ENCODE peak calls at places on chromosomes 5 and 9, in nine cellular contexts. P is myocyte, V is SW480, Z is Ammon's horn, M is GM12892, Q is H54, F is mesothelial cell of epicardium, J is GM13976, S is RPMI7951. U is an unnamed sample.

GRCh38 chr9:137320555-137321384 is 18.7 kb upstream of the NRARP start:
- DNase-seq in P (no peak), V (no peak), Z (peak; percentile 1), M (peak; percentile 40), Q (no peak), F (peak; percentile 18), J (peak; percentile 75), S (no peak), U (no peak)

GRCh38 chr5:27830551-27830950 is 792.2 kb upstream of the CDH9 start:
- DNase-seq in P (peak; percentile 64), V (no peak), Z (no peak), M (no peak), Q (peak; percentile 13), F (no peak), J (no peak), S (no peak), U (peak; percentile 76)

GRCh38 chr9:99162759-99163364 is 57.9 kb downstream of the TGFBR1 start:
- DNase-seq in P (peak; percentile 54), V (peak; percentile 18), Z (peak; percentile 40), M (no peak), Q (no peak), F (no peak), J (peak; percentile 54), S (peak; percentile 45), U (peak; percentile 46)

GRCh38 chr9:133823189-133824105 is 85.3 kb upstream of the SARDH start:
- DNase-seq in P (no peak), V (no peak), Z (no peak), M (peak; percentile 50), Q (no peak), F (no peak), J (peak; percentile 77), S (no peak), U (no peak)

GRCh38 chr5:31449175-31449574 is 82.7 kb downstream of the DROSHA start:
- DNase-seq in P (peak; percentile 9), V (no peak), Z (no peak), M (no peak), Q (no peak), F (no peak), J (no peak), S (peak; percentile 1), U (no peak)

GRCh38 chr5:28254846-28255245 is 1216.5 kb upstream of the CDH9 start:
- DNase-seq in P (no peak), V (no peak), Z (no peak), M (no peak), Q (no peak), F (no peak), J (no peak), S (peak; percentile 9), U (peak; percentile 84)

GRCh38 chr9:12231832-12232231 is 461.4 kb upstream of the TYRP1 start:
- DNase-seq in P (no peak), V (no peak), Z (no peak), M (no peak), Q (no peak), F (no peak), J (no peak), S (no peak), U (no peak)

GRCh38 chr9:35657327-35658143 is at the start of gene RMRP:
- DNase-seq in P (peak; percentile 99), V (peak; percentile 99), Z (peak; percentile 99), M (peak; percentile 90), Q (peak; percentile 83), F (peak; percentile 89), J (peak; percentile 93), S (peak; percentile 99), U (peak; percentile 99)

GRCh38 chr5:35129921-35130485 is 82.3 kb upstream of the AGXT2 start:
- DNase-seq in P (peak; percentile 65), V (peak; percentile 92), Z (no peak), M (no peak), Q (peak; percentile 52), F (no peak), J (no peak), S (peak; percentile 95), U (peak; percentile 84)

GRCh38 chr9:71783120-71783523 is 14.8 kb upstream of the CEMIP2 start:
- DNase-seq in P (no peak), V (peak; percentile 39), Z (no peak), M (no peak), Q (no peak), F (no peak), J (peak; percentile 22), S (peak; percentile 69), U (no peak)

GRCh38 chr5:149450199-149450598 is 71.1 kb upstream of the IL17B start:
- DNase-seq in P (peak; percentile 91), V (no peak), Z (peak; percentile 35), M (no peak), Q (no peak), F (no peak), J (no peak), S (peak; percentile 63), U (peak; percentile 40)

GRCh38 chr9:36357639-36358038 is 42.4 kb downstream of the RNF38 start:
- DNase-seq in P (no peak), V (no peak), Z (no peak), M (no peak), Q (no peak), F (no peak), J (no peak), S (no peak), U (no peak)

GRCh38 chr5:157668356-157668755 is 3.0 kb upstream of the C5orf52 start:
- DNase-seq in P (no peak), V (no peak), Z (no peak), M (no peak), Q (no peak), F (no peak), J (no peak), S (no peak), U (no peak)

GRCh38 chr5:161261693-161262323 is 284.7 kb downstream of the GABRB2 start:
- DNase-seq in P (no peak), V (no peak), Z (no peak), M (no peak), Q (no peak), F (no peak), J (no peak), S (no peak), U (no peak)

GRCh38 chr5:167684251-167684650 is 607.2 kb upstream of the WWC1 start:
- DNase-seq in P (no peak), V (no peak), Z (peak; percentile 8), M (no peak), Q (no peak), F (no peak), J (no peak), S (peak; percentile 30), U (peak; percentile 40)

GRCh38 chr5:16855475-16855874 is 80.6 kb downstream of the MYO10 start:
- DNase-seq in P (no peak), V (no peak), Z (peak; percentile 11), M (no peak), Q (no peak), F (no peak), J (no peak), S (no peak), U (peak; percentile 32)

GRCh38 chr9:124456341-124457078 is 6.3 kb downstream of the ADGRD2 start:
- DNase-seq in P (no peak), V (no peak), Z (no peak), M (peak; percentile 7), Q (no peak), F (no peak), J (no peak), S (no peak), U (no peak)

GRCh38 chr9:13841801-13842462 is 472.0 kb downstream of the NFIB start:
- DNase-seq in P (no peak), V (no peak), Z (no peak), M (no peak), Q (no peak), F (no peak), J (no peak), S (no peak), U (no peak)

GRCh38 chr9:91063471-91063870 is 261.9 kb downstream of the SYK start:
- DNase-seq in P (no peak), V (no peak), Z (no peak), M (no peak), Q (no peak), F (no peak), J (no peak), S (no peak), U (no peak)

GRCh38 chr5:123182072-123182471 is 93.0 kb downstream of the PRDM6 start:
- DNase-seq in P (no peak), V (no peak), Z (no peak), M (no peak), Q (no peak), F (no peak), J (no peak), S (no peak), U (no peak)

GRCh38 chr5:144209421-144209820 is 38.7 kb downstream of the KCTD16 start:
- DNase-seq in P (no peak), V (no peak), Z (no peak), M (no peak), Q (no peak), F (no peak), J (no peak), S (no peak), U (no peak)

GRCh38 chr5:59760798-59761348 is 132.7 kb downstream of the PDE4D start:
- DNase-seq in P (no peak), V (no peak), Z (no peak), M (no peak), Q (no peak), F (no peak), J (no peak), S (peak; percentile 51), U (peak; percentile 82)

GRCh38 chr9:74255489-74255984 is 241.6 kb upstream of the RORB start:
- DNase-seq in P (no peak), V (no peak), Z (no peak), M (no peak), Q (no peak), F (no peak), J (no peak), S (no peak), U (no peak)

GRCh38 chr9:125021069-125021468 is 80.2 kb upstream of the GOLGA1 start:
- DNase-seq in P (no peak), V (no peak), Z (no peak), M (no peak), Q (no peak), F (no peak), J (no peak), S (no peak), U (no peak)

GRCh38 chr9:114002986-114003740 is 74.9 kb downstream of the AMBP start:
- DNase-seq in P (no peak), V (no peak), Z (no peak), M (no peak), Q (no peak), F (no peak), J (no peak), S (peak; percentile 5), U (peak; percentile 58)

GRCh38 chr5:108503986-108504385 is 122.1 kb upstream of the FBXL17 start:
- DNase-seq in P (no peak), V (no peak), Z (peak; percentile 23), M (no peak), Q (no peak), F (no peak), J (no peak), S (no peak), U (no peak)

GRCh38 chr5:53323943-53324642 is 156.3 kb upstream of the FST start:
- DNase-seq in P (peak; percentile 40), V (peak; percentile 12), Z (no peak), M (no peak), Q (no peak), F (no peak), J (no peak), S (peak; percentile 58), U (peak; percentile 70)

GRCh38 chr5:32229586-32229985 is 55.5 kb upstream of the GOLPH3 start:
- DNase-seq in P (no peak), V (no peak), Z (no peak), M (no peak), Q (no peak), F (no peak), J (no peak), S (no peak), U (no peak)

GRCh38 chr5:135246923-135247795 is 151.9 kb downstream of the MACROH2A1 start:
- DNase-seq in P (peak; percentile 84), V (peak; percentile 91), Z (peak; percentile 43), M (no peak), Q (peak; percentile 71), F (no peak), J (no peak), S (peak; percentile 95), U (peak; percentile 93)

GRCh38 chr5:74386571-74387334 is 253.8 kb downstream of the ENC1 start:
- DNase-seq in P (no peak), V (no peak), Z (no peak), M (no peak), Q (peak; percentile 47), F (no peak), J (no peak), S (peak; percentile 69), U (peak; percentile 65)

GRCh38 chr9:105679406-105680022 is 14.8 kb upstream of the TMEM38B start:
- DNase-seq in P (no peak), V (no peak), Z (no peak), M (no peak), Q (no peak), F (no peak), J (no peak), S (no peak), U (no peak)